ENCODE peak calls at places on chromosomes 7 and 10, in four cellular contexts. One of them, this sample, is unnamed.

GRCh38 chr10:131433566-131433965 is 122.0 kb upstream of the TCERG1L start:
- DNase-seq in kidney: peak; percentile 46
- DNase-seq in H9: no peak
- DNase-seq in effector CD4-positive, alpha-beta T cell: no peak
- DNase-seq in this sample: no peak

GRCh38 chr7:132116369-132116768 is 459.9 kb downstream of the PLXNA4 start:
- DNase-seq in effector CD4-positive, alpha-beta T cell: no peak
- DNase-seq in kidney: no peak
- DNase-seq in H9: no peak
- DNase-seq in this sample: no peak

GRCh38 chr7:134995239-134996096 is 9.2 kb downstream of the AGBL3 start:
- DNase-seq in H9: no peak
- DNase-seq in kidney: no peak
- DNase-seq in effector CD4-positive, alpha-beta T cell: no peak
- DNase-seq in this sample: peak; percentile 18

GRCh38 chr10:17644485-17644964 is 574 bp downstream of the STAM start:
- DNase-seq in H9: no peak
- DNase-seq in effector CD4-positive, alpha-beta T cell: no peak
- DNase-seq in kidney: no peak
- DNase-seq in this sample: peak; percentile 46

GRCh38 chr7:65251851-65252620 is 121.6 kb upstream of the ZNF92 start:
- DNase-seq in kidney: no peak
- DNase-seq in effector CD4-positive, alpha-beta T cell: no peak
- DNase-seq in H9: peak; percentile 97
- DNase-seq in this sample: peak; percentile 85

GRCh38 chr10:121615862-121616261 is 17.6 kb upstream of the FGFR2 start:
- DNase-seq in H9: no peak
- DNase-seq in effector CD4-positive, alpha-beta T cell: no peak
- DNase-seq in kidney: no peak
- DNase-seq in this sample: no peak

GRCh38 chr10:71300555-71301370 is 18.3 kb upstream of the SLC29A3 start:
- DNase-seq in H9: no peak
- DNase-seq in effector CD4-positive, alpha-beta T cell: no peak
- DNase-seq in kidney: no peak
- DNase-seq in this sample: no peak

GRCh38 chr7:51300762-51301674 is 15.6 kb downstream of the COBL start:
- DNase-seq in effector CD4-positive, alpha-beta T cell: no peak
- DNase-seq in H9: no peak
- DNase-seq in kidney: peak; percentile 46
- DNase-seq in this sample: no peak

GRCh38 chr7:101173752-101174244 is 6.3 kb downstream of the NAT16 start:
- DNase-seq in effector CD4-positive, alpha-beta T cell: peak; percentile 34
- DNase-seq in kidney: no peak
- DNase-seq in H9: peak; percentile 90
- DNase-seq in this sample: no peak

GRCh38 chr10:80205478-80206276 is at the start of gene ANXA11:
- DNase-seq in H9: peak; percentile 87
- DNase-seq in kidney: peak; percentile 95
- DNase-seq in effector CD4-positive, alpha-beta T cell: peak; percentile 78
- DNase-seq in this sample: peak; percentile 95

GRCh38 chr10:48648172-48648942 is 36.3 kb upstream of the WDFY4 start:
- DNase-seq in kidney: no peak
- DNase-seq in effector CD4-positive, alpha-beta T cell: no peak
- DNase-seq in H9: no peak
- DNase-seq in this sample: no peak

GRCh38 chr7:99639267-99639666 is 22.5 kb downstream of the ZSCAN25 start:
- DNase-seq in effector CD4-positive, alpha-beta T cell: no peak
- DNase-seq in kidney: no peak
- DNase-seq in H9: peak; percentile 47
- DNase-seq in this sample: no peak